ENCODE peak calls at places on chromosomes 6 and 20, in six cellular contexts. S, A, F, O, C and U are unnamed samples.

GRCh38 chr20:38143238-38143645 is 21.8 kb downstream of the TGM2 start:
- DNase-seq in A (no peak), F (peak; percentile 61), S (no peak), O (no peak), C (no peak), U (no peak)

GRCh38 chr6:134405386-134406087 is 87.6 kb upstream of the SGK1 start:
- DNase-seq in O (no peak), F (no peak), C (no peak), S (no peak), A (no peak), U (no peak)

GRCh38 chr6:119428647-119429046 is 79.1 kb upstream of the MAN1A1 start:
- DNase-seq in S (no peak), C (no peak), A (no peak), O (no peak), F (no peak), U (no peak)

GRCh38 chr6:150622941-150623874 is 23.5 kb downstream of the PLEKHG1 start:
- DNase-seq in O (no peak), F (no peak), A (no peak), S (peak; percentile 90), C (no peak), U (no peak)

GRCh38 chr20:58116505-58116904 is 111.9 kb downstream of the ANKRD60 start:
- DNase-seq in S (no peak), F (no peak), O (no peak), C (no peak), A (no peak), U (no peak)

GRCh38 chr6:119985952-119986736 is 636.6 kb upstream of the MAN1A1 start:
- DNase-seq in O (no peak), S (no peak), A (no peak), F (no peak), C (no peak), U (no peak)

GRCh38 chr6:1771324-1771723 is 161.6 kb downstream of the FOXC1 start:
- DNase-seq in C (no peak), A (peak; percentile 57), S (peak; percentile 5), O (no peak), F (no peak), U (no peak)

GRCh38 chr6:87161299-87161698 is 5.9 kb downstream of the ZNF292 start:
- DNase-seq in C (no peak), F (no peak), S (no peak), O (no peak), A (no peak), U (no peak)

GRCh38 chr20:61940491-61940890 is 125.2 kb downstream of the TAF4 start:
- DNase-seq in F (no peak), O (no peak), A (no peak), C (no peak), S (no peak), U (no peak)

GRCh38 chr6:157981395-157982296 is at the start of gene SYNJ2:
- DNase-seq in S (peak; percentile 68), A (peak; percentile 66), C (peak; percentile 80), F (peak; percentile 83), O (peak; percentile 85), U (peak; percentile 76)

GRCh38 chr6:68680244-68680643 is 45.2 kb downstream of the ADGRB3 start:
- DNase-seq in C (no peak), O (no peak), A (no peak), S (no peak), F (no peak), U (no peak)

GRCh38 chr20:23147964-23148720 is 62.0 kb upstream of the CD93 start:
- DNase-seq in A (no peak), C (no peak), F (peak; percentile 82), S (no peak), O (peak; percentile 89), U (no peak)

GRCh38 chr6:33201935-33202334 is 1.3 kb downstream of the SLC39A7 start:
- DNase-seq in S (no peak), C (no peak), F (no peak), A (no peak), O (no peak), U (no peak)

GRCh38 chr6:68572525-68572924 is 62.6 kb upstream of the ADGRB3 start:
- DNase-seq in C (no peak), A (peak; percentile 0), S (peak; percentile 72), O (no peak), F (no peak), U (no peak)

GRCh38 chr20:62735331-62735821 is 26.7 kb downstream of the NTSR1 start:
- DNase-seq in O (peak; percentile 35), C (no peak), A (no peak), F (peak; percentile 22), S (no peak), U (no peak)

GRCh38 chr6:56101141-56101553 is 146.2 kb downstream of the COL21A1 start:
- DNase-seq in C (no peak), F (no peak), S (no peak), O (no peak), A (no peak), U (no peak)

GRCh38 chr20:35978041-35978513 is 9.7 kb downstream of the CNBD2 start:
- DNase-seq in A (no peak), S (no peak), C (no peak), O (no peak), F (no peak), U (no peak)

GRCh38 chr6:44096615-44097014 is 30.6 kb downstream of the MRPL14 start:
- DNase-seq in A (peak; percentile 58), F (peak; percentile 79), O (peak; percentile 78), C (peak; percentile 59), S (no peak), U (peak; percentile 61)

GRCh38 chr6:77467038-77467437 is 3.7 kb upstream of the HTR1B start:
- DNase-seq in C (no peak), S (no peak), A (no peak), F (no peak), O (no peak), U (no peak)

GRCh38 chr6:37544530-37544929 is 44.8 kb upstream of the CCDC167 start:
- DNase-seq in C (no peak), S (no peak), A (no peak), O (no peak), F (no peak), U (no peak)

GRCh38 chr20:36306557-36307411 is 645 bp downstream of the DLGAP4 start:
- DNase-seq in C (no peak), F (no peak), S (no peak), O (no peak), A (no peak), U (no peak)

GRCh38 chr20:17619351-17620093 is 49.6 kb downstream of the DSTN start:
- DNase-seq in C (no peak), S (no peak), F (peak; percentile 29), A (no peak), O (peak; percentile 34), U (no peak)

GRCh38 chr20:47574616-47575401 is 73.1 kb downstream of the NCOA3 start:
- DNase-seq in S (no peak), F (no peak), A (peak; percentile 59), O (no peak), C (no peak), U (no peak)

GRCh38 chr6:33417127-33417902 is 592 bp downstream of the CUTA start:
- DNase-seq in A (no peak), C (no peak), S (no peak), O (no peak), F (no peak), U (no peak)